ENCODE peak calls at places on chromosomes 3 and 15, in nine cellular contexts. Q is activated T-cell treated with anti-CD3 and anti-CD28 coated beads for 1 hour; B is NCI-H460; Y is fibroblast of pulmonary artery; W is dorsolateral prefrontal cortex; O is activated T-helper 1 cell treated with anti-CD3 and anti-CD28 coated beads, Interleukin-12 subunit alpha, Interleukin-12 subunit beta, Interleukin-2, Interleukin-4 antibody, amounts not matched to agents 30 ng/mL and 10 ng/mL and 1 ng/mL, durations not matched to agents 14 hours and 24 hours and 36 hours; J is stomach; Z is GM12865; H is ELR. E is an unnamed sample.

GRCh38 chr3:177451940-177452484 is 254.7 kb upstream of the TBL1XR1 start:
- DNase-seq in O (no peak), Q (no peak), Y (peak), J (no peak), H (peak), Z (no peak), W (no peak), B (no peak), E (no peak)

GRCh38 chr15:66105286-66105984 is 148.1 kb downstream of the MEGF11 start:
- DNase-seq in Q (no peak), W (no peak), B (no peak), O (no peak), Z (no peak), Y (no peak), H (no peak), J (no peak), E (peak)

GRCh38 chr15:101537681-101538080 is 48.2 kb upstream of the PCSK6 start:
- DNase-seq in Q (no peak), O (no peak), B (no peak), J (no peak), Z (no peak), H (no peak), Y (no peak), W (no peak), E (no peak)

GRCh38 chr15:82108489-82109078 is 62.8 kb upstream of the MEX3B start:
- DNase-seq in J (peak), Y (peak), B (peak), Z (peak), Q (peak), W (no peak), H (peak), O (peak), E (peak)

GRCh38 chr3:194431553-194431952 is 32.5 kb upstream of the GP5 start:
- DNase-seq in O (no peak), Z (no peak), B (no peak), Q (no peak), Y (no peak), J (no peak), W (no peak), H (no peak), E (no peak)

GRCh38 chr3:10594915-10595314 is 89.5 kb upstream of the ATP2B2 start:
- DNase-seq in Z (peak), H (peak), J (no peak), Y (peak), W (no peak), B (peak), Q (peak), O (peak), E (no peak)

GRCh38 chr3:168248383-168249047 is 152.8 kb upstream of the GOLIM4 start:
- DNase-seq in B (peak), J (peak), Q (no peak), W (no peak), Y (peak), H (peak), Z (peak), O (no peak), E (no peak)

GRCh38 chr3:28376424-28376823 is 27.8 kb upstream of the AZI2 start:
- DNase-seq in Q (no peak), Z (no peak), H (no peak), Y (peak), W (no peak), B (no peak), O (no peak), J (no peak), E (no peak)

GRCh38 chr15:74958320-74958907 is 1.8 kb upstream of the RPP25 start:
- DNase-seq in B (no peak), W (peak), Y (no peak), Z (no peak), J (peak), O (no peak), Q (no peak), H (peak), E (peak)

GRCh38 chr15:42102646-42103235 is 8.4 kb upstream of the PLA2G4D start:
- DNase-seq in Q (no peak), O (no peak), B (no peak), J (no peak), Y (peak), Z (no peak), W (no peak), H (peak), E (no peak)

GRCh38 chr15:50633653-50634052 is 52.9 kb downstream of the TRPM7 start:
- DNase-seq in J (no peak), Z (no peak), O (no peak), Q (no peak), Y (peak), B (no peak), W (no peak), H (no peak), E (no peak)

GRCh38 chr3:14770591-14770990 is 48.2 kb upstream of the FGD5 start:
- DNase-seq in Y (no peak), Z (no peak), Q (no peak), B (no peak), H (no peak), W (no peak), J (no peak), O (no peak), E (no peak)

GRCh38 chr3:158702815-158703481 is 29.3 kb downstream of the RARRES1 start:
- DNase-seq in W (no peak), Z (no peak), O (no peak), J (no peak), Y (peak), B (no peak), Q (no peak), H (peak), E (no peak)

GRCh38 chr15:66249623-66250174 is 3.9 kb downstream of the MEGF11 start:
- DNase-seq in Q (no peak), O (no peak), H (no peak), Y (no peak), J (no peak), Z (no peak), B (no peak), W (no peak), E (no peak)

GRCh38 chr15:101451192-101451799 is 38.2 kb downstream of the PCSK6 start:
- DNase-seq in B (no peak), W (no peak), O (no peak), Q (no peak), J (no peak), H (no peak), Z (no peak), Y (peak), E (peak)

GRCh38 chr15:75835990-75836952 is 7.0 kb upstream of the UBE2Q2 start:
- DNase-seq in Q (no peak), Z (no peak), B (no peak), Y (no peak), J (no peak), O (no peak), W (no peak), H (no peak), E (no peak)

GRCh38 chr3:183301937-183302580 is 49.0 kb downstream of the B3GNT5 start:
- DNase-seq in O (no peak), W (no peak), J (no peak), Q (no peak), Z (peak), Y (no peak), H (no peak), B (no peak), E (no peak)

GRCh38 chr3:49813497-49814174 is at the start of gene UBA7:
- DNase-seq in O (peak), H (peak), J (peak), Z (peak), B (no peak), Q (no peak), Y (peak), W (no peak), E (peak)

GRCh38 chr15:69253156-69253555 is 45.6 kb upstream of the PAQR5 start:
- DNase-seq in H (peak), Q (no peak), B (peak), W (peak), Z (no peak), Y (peak), J (no peak), O (no peak), E (no peak)

GRCh38 chr3:175105066-175105465 is 245.9 kb downstream of the NAALADL2 start:
- DNase-seq in B (no peak), J (no peak), Y (peak), W (no peak), Q (no peak), Z (no peak), H (peak), O (no peak), E (no peak)

GRCh38 chr15:88144921-88145320 is 111.6 kb downstream of the NTRK3 start:
- DNase-seq in O (no peak), Z (no peak), B (no peak), J (no peak), H (no peak), Q (no peak), Y (no peak), W (no peak), E (no peak)

GRCh38 chr3:186871403-186871924 is 29.0 kb downstream of the ADIPOQ start:
- DNase-seq in H (no peak), B (no peak), W (no peak), Q (no peak), O (no peak), Y (peak), J (no peak), Z (no peak), E (no peak)

GRCh38 chr3:190307164-190307545 is 15.1 kb downstream of the CLDN1 start:
- DNase-seq in B (no peak), Q (no peak), Z (no peak), O (no peak), W (no peak), H (no peak), J (no peak), Y (no peak), E (no peak)

GRCh38 chr15:74397239-74398068 is 30.0 kb upstream of the CYP11A1 start:
- DNase-seq in H (no peak), W (no peak), Q (no peak), Z (peak), Y (no peak), O (no peak), J (no peak), B (no peak), E (no peak)

GRCh38 chr15:75776075-75776443 is 63.4 kb upstream of the CSPG4 start:
- DNase-seq in Y (peak), O (no peak), W (no peak), B (no peak), Q (no peak), Z (no peak), H (peak), J (no peak), E (no peak)

GRCh38 chr3:10312866-10313265 is 8.0 kb downstream of the SEC13 start:
- DNase-seq in J (no peak), W (no peak), O (no peak), Q (no peak), B (no peak), Z (no peak), Y (no peak), H (no peak), E (no peak)

GRCh38 chr15:68223171-68223570 is 6.4 kb downstream of the CLN6 start:
- DNase-seq in W (no peak), J (peak), Q (no peak), B (no peak), Y (no peak), H (no peak), Z (no peak), O (no peak), E (no peak)

GRCh38 chr3:126850370-126851085 is 132.4 kb upstream of the PLXNA1 start:
- DNase-seq in Z (no peak), Y (peak), Q (no peak), O (no peak), H (no peak), W (no peak), B (peak), J (no peak), E (peak)

GRCh38 chr3:33980252-33980651 is 181.8 kb downstream of the PDCD6IP start:
- DNase-seq in O (no peak), W (no peak), J (no peak), H (peak), Z (peak), Q (no peak), B (peak), Y (peak), E (no peak)

GRCh38 chr3:59436164-59436958 is 386.5 kb upstream of the CFAP20DC start:
- DNase-seq in O (no peak), Q (no peak), W (no peak), B (no peak), Z (no peak), H (no peak), Y (no peak), J (no peak), E (no peak)

GRCh38 chr3:50502584-50503423 is 630 bp downstream of the CACNA2D2 start:
- DNase-seq in Y (no peak), B (no peak), Z (no peak), J (no peak), H (no peak), O (no peak), Q (no peak), W (no peak), E (no peak)

GRCh38 chr15:75030023-75030413 is 6.6 kb downstream of the PPCDC start:
- DNase-seq in H (peak), W (no peak), Z (no peak), Q (no peak), Y (peak), B (no peak), O (no peak), J (no peak), E (no peak)

GRCh38 chr3:38689346-38689745 is 39.9 kb upstream of the SCN5A start:
- DNase-seq in H (no peak), Y (no peak), J (no peak), O (no peak), B (no peak), W (no peak), Z (no peak), Q (no peak), E (no peak)

GRCh38 chr3:128452678-128453275 is 13.9 kb downstream of the DNAJB8 start:
- DNase-seq in W (no peak), O (no peak), Y (no peak), J (no peak), B (no peak), H (no peak), Z (no peak), Q (no peak), E (no peak)

GRCh38 chr15:26516102-26516980 is 256.5 kb downstream of the GABRB3 start:
- DNase-seq in W (no peak), B (no peak), O (no peak), Q (no peak), Y (no peak), J (no peak), Z (no peak), H (no peak), E (no peak)

E was measured in sigmoid colon.